ENCODE peak calls at places on chromosomes 7 and 10, in seven cellular contexts. K is fibroblast of lung, N is HCT116, I is upper lobe of right lung, B is tibial artery, U is psoas muscle, V is adrenal gland. R is an unnamed sample. For H3K4me1, the result is how much of the 10 kb centered on the place peaks cover.

GRCh38 chr7:74070619-74070920 is 13.0 kb upstream of the LIMK1 start:
- DNase-seq in K (no peak), N (no peak), I (peak), B (no peak), U (no peak), V (no peak), R (no peak)

GRCh38 chr7:140640727-140641531 is at the start of gene DENND2A:
- DNase-seq in K (peak), N (no peak), I (peak), B (peak), U (peak), V (peak), R (peak)

GRCh38 chr7:131072505-131073091 is 255.1 kb upstream of the MKLN1 start:
- DNase-seq in K (peak), N (no peak), I (no peak), B (no peak), U (no peak), V (no peak), R (no peak)

GRCh38 chr10:86979977-86980448 is 11.7 kb downstream of the ADIRF start:
- DNase-seq in K (no peak), N (no peak), I (no peak), B (no peak), U (peak), V (peak), R (peak)

GRCh38 chr7:17046666-17047065 is 164.9 kb upstream of the AGR3 start:
- DNase-seq in K (no peak), N (no peak), I (no peak), B (peak), U (no peak), V (no peak), R (no peak)

GRCh38 chr7:139598642-139599041 is 75.2 kb downstream of the CLEC2L start:
- DNase-seq in K (no peak), N (no peak), I (no peak), B (no peak), U (no peak), V (no peak), R (no peak)

GRCh38 chr10:88879754-88880286 is at the start of gene STAMBPL1:
- DNase-seq in K (no peak), N (no peak), I (no peak), B (no peak), U (peak), V (peak), R (no peak)

GRCh38 chr7:157010588-157011332 is at the start of gene MNX1:
- DNase-seq in K (peak), N (peak), I (peak), B (no peak), U (peak), V (no peak), R (peak)

GRCh38 chr7:128937647-128938523 is at the start of gene IRF5:
- DNase-seq in K (no peak), N (peak), I (peak), B (no peak), U (no peak), V (peak), R (peak)

GRCh38 chr10:102384606-102385429 is 10.7 kb upstream of the NFKB2 start:
- DNase-seq in K (no peak), N (no peak), I (no peak), B (peak), U (no peak), V (no peak), R (no peak)

GRCh38 chr7:156606618-156607331 is 33.8 kb upstream of the RNF32 start:
- DNase-seq in K (no peak), N (no peak), I (no peak), B (no peak), U (no peak), V (no peak), R (no peak)

GRCh38 chr7:143323650-143324049 is 7.7 kb downstream of the CLCN1 start:
- DNase-seq in K (no peak), N (no peak), I (no peak), B (no peak), U (no peak), V (no peak), R (no peak)

GRCh38 chr7:69276011-69276729 is 322.1 kb upstream of the AUTS2 start:
- DNase-seq in K (peak), N (no peak), I (no peak), B (no peak), U (no peak), V (no peak), R (no peak)

GRCh38 chr10:88120599-88121333 is 257.3 kb downstream of the PTEN start:
- DNase-seq in K (no peak), N (no peak), I (no peak), B (no peak), U (no peak), V (no peak), R (no peak)

GRCh38 chr7:36949711-36950600 is 225.7 kb upstream of the AOAH start:
- DNase-seq in K (no peak), N (no peak), I (no peak), B (peak), U (no peak), V (peak), R (no peak)

GRCh38 chr7:81366546-81366945 is 403.3 kb downstream of the HGF start:
- DNase-seq in K (peak), N (no peak), I (no peak), B (no peak), U (no peak), V (no peak), R (no peak)

GRCh38 chr10:124568339-124568738 is 106.7 kb downstream of the LHPP start:
- DNase-seq in K (no peak), N (no peak), I (peak), B (no peak), U (no peak), V (no peak), R (no peak)

GRCh38 chr7:148697256-148697841 is 1.4 kb upstream of the CUL1 start:
- DNase-seq in K (peak), N (no peak), I (no peak), B (peak), U (peak), V (peak), R (peak)

GRCh38 chr10:69360485-69361302 is 56.0 kb downstream of the TACR2 start:
- DNase-seq in K (peak), N (no peak), I (peak), B (peak), U (peak), V (no peak), R (peak)

GRCh38 chr7:42611529-42611928 is 300.3 kb downstream of the C7orf25 start:
- DNase-seq in K (no peak), N (no peak), I (no peak), B (no peak), U (no peak), V (no peak), R (no peak)

GRCh38 chr7:117564627-117565026 is 84.8 kb downstream of the CFTR start:
- DNase-seq in K (no peak), N (no peak), I (no peak), B (no peak), U (no peak), V (no peak), R (no peak)

GRCh38 chr7:81284576-81284975 is 365.7 kb upstream of the SEMA3C start:
- DNase-seq in K (peak), N (peak), I (no peak), B (no peak), U (no peak), V (no peak), R (no peak)

GRCh38 chr7:211033-211714 is 18.8 kb downstream of the FAM20C start:
- DNase-seq in K (no peak), N (no peak), I (no peak), B (no peak), U (no peak), V (no peak), R (no peak)

GRCh38 chr7:127897704-127898454 is 133.4 kb downstream of the LRRC4 start:
- DNase-seq in K (peak), N (no peak), I (no peak), B (no peak), U (no peak), V (no peak), R (no peak)

GRCh38 chr7:103445228-103446020 is 583 bp downstream of the SLC26A5 start:
- DNase-seq in K (no peak), N (no peak), I (no peak), B (no peak), U (no peak), V (no peak), R (no peak)

GRCh38 chr7:147885906-147886305 is 704.7 kb upstream of the C7orf33 start:
- DNase-seq in K (no peak), N (no peak), I (no peak), B (no peak), U (no peak), V (no peak), R (no peak)

GRCh38 chr7:157596026-157596425 is 259.2 kb downstream of the DNAJB6 start:
- DNase-seq in K (no peak), N (no peak), I (no peak), B (no peak), U (no peak), V (no peak), R (no peak)

GRCh38 chr10:129042747-129043146 is 424.3 kb upstream of the MGMT start:
- DNase-seq in K (no peak), N (no peak), I (no peak), B (no peak), U (no peak), V (no peak), R (no peak)

GRCh38 chr7:63073736-63074135 is 924.9 kb upstream of the ZNF722 start:
- DNase-seq in K (no peak), N (no peak), I (no peak), B (no peak), U (no peak), V (no peak), R (no peak)

GRCh38 chr7:155545348-155545747 is 1.0 kb downstream of the CNPY1 start:
- DNase-seq in K (no peak), N (no peak), I (no peak), B (no peak), U (no peak), V (no peak), R (no peak)

GRCh38 chr7:102125127-102125561 is 161.5 kb upstream of the SH2B2 start:
- DNase-seq in K (peak), N (peak), I (peak), B (peak), U (peak), V (peak), R (peak)

GRCh38 chr7:29924006-29924405 is 65.6 kb downstream of the SCRN1 start:
- DNase-seq in K (no peak), N (no peak), I (no peak), B (no peak), U (no peak), V (no peak), R (no peak)
- TF ChIP-seq CTCF in K (no peak), N (no peak), I (no peak), B (no peak), U (no peak), V (no peak), R (no peak)

GRCh38 chr7:46775776-46776175 is 806.1 kb downstream of the TNS3 start:
- DNase-seq in K (no peak), N (no peak), I (no peak), B (no peak), U (no peak), V (no peak), R (no peak)

GRCh38 chr7:46776790-46777189 is 805.1 kb downstream of the TNS3 start:
- DNase-seq in K (peak), N (no peak), I (no peak), B (no peak), U (no peak), V (no peak), R (no peak)

GRCh38 chr7:46774515-46774914 is 807.4 kb downstream of the TNS3 start:
- DNase-seq in K (no peak), N (no peak), I (no peak), B (no peak), U (peak), V (no peak), R (peak)

GRCh38 chr7:46775020-46775419 is 806.9 kb downstream of the TNS3 start:
- DNase-seq in K (no peak), N (no peak), I (no peak), B (no peak), U (no peak), V (no peak), R (no peak)

GRCh38 chr7:46772740-46773139 is 809.2 kb downstream of the TNS3 start:
- DNase-seq in K (no peak), N (no peak), I (no peak), B (no peak), U (no peak), V (no peak), R (no peak)
- H3K4me3 ChIP-seq in K (no peak), N (no peak), I (no peak), B (no peak), U (no peak), V (no peak), R (no peak)

GRCh38 chr7:151018421-151019129 is 5.7 kb downstream of the ATG9B start:
- DNase-seq in K (peak), N (no peak), I (no peak), B (no peak), U (no peak), V (no peak), R (no peak)

GRCh38 chr7:151016942-151017341 is 7.4 kb downstream of the ATG9B start:
- DNase-seq in K (no peak), N (no peak), I (no peak), B (no peak), U (no peak), V (no peak), R (no peak)

GRCh38 chr7:151019130-151019447 is 5.2 kb downstream of the ATG9B start:
- DNase-seq in K (no peak), N (no peak), I (no peak), B (no peak), U (no peak), V (no peak), R (no peak)

GRCh38 chr7:151017370-151017952 is 6.8 kb downstream of the ATG9B start:
- DNase-seq in K (no peak), N (no peak), I (no peak), B (no peak), U (no peak), V (no peak), R (no peak)

GRCh38 chr7:151017953-151018420 is 6.3 kb downstream of the ATG9B start:
- DNase-seq in K (peak), N (no peak), I (peak), B (peak), U (peak), V (peak), R (peak)
- H3K4me1 ChIP-seq in K (under half), N (under half), I (under half), B (under half), U (under half), V (under half), R (under half)

DNA sequence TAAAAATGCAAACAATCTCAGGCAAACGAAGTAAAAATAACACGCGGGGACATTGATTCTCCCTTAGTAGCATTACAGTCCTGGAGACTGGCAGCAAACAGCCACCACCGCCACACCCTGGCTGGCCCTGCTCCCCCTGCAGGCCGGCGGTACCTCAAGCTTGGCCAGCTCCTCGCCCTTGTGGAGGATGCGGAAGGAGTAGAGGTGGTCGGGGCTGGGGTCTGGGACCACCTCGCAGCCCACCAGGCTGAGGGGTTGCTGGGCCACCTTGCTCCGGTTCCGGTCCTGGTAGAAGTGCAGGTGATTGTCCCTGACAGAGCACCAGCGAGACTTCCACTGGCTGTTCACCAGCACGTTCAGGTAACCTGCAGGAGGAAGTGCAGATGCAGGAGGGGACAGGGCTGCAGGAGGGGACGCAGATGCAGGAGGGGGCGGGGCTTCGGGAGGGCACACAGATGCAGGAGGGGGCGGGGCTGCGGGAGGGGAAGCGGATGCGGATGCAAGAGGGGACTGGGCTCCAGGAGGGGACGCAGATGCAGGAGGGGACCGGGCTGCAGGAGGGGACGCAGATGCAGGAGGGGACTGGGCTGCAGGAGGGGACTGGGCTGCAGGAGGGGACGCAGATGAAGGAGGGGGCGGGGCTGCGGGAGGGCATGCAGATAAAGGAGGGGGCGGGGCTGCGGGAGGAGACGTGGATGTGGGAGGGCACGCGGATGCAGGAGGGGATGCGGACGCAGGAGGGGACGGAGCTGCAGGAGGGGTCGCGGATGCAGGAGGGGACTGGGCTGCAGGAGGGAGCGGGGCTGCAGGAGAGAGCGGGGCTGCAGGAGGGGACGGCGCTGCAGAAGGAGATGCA is 65.7 kb downstream of the VWA2 start:
- DNase-seq in K (no peak), N (no peak), I (peak), B (no peak), U (no peak), V (peak), R (peak)
- TF ChIP-seq CTCF in K (peak), N (peak), I (peak), B (no peak), U (peak), V (no peak), R (peak)

GRCh38 chr10:61869772-61870520 is 31.6 kb upstream of the ARID5B start:
- DNase-seq in K (peak), N (no peak), I (no peak), B (no peak), U (no peak), V (no peak), R (no peak)

GRCh38 chr10:61871487-61871886 is 30.0 kb upstream of the ARID5B start:
- DNase-seq in K (no peak), N (no peak), I (no peak), B (no peak), U (no peak), V (no peak), R (no peak)

GRCh38 chr10:61866700-61867368 is 34.7 kb upstream of the ARID5B start:
- DNase-seq in K (no peak), N (no peak), I (no peak), B (no peak), U (no peak), V (no peak), R (no peak)

GRCh38 chr10:61870521-61870895 is 31.0 kb upstream of the ARID5B start:
- DNase-seq in K (no peak), N (no peak), I (no peak), B (no peak), U (no peak), V (no peak), R (no peak)

GRCh38 chr10:61869276-61869675 is 32.2 kb upstream of the ARID5B start:
- DNase-seq in K (no peak), N (no peak), I (no peak), B (no peak), U (no peak), V (no peak), R (no peak)
- H3K4me3 ChIP-seq in K (peak), N (no peak), I (no peak), B (no peak), U (peak), V (no peak), R (no peak)

GRCh38 chr7:95411036-95411435 is 14.9 kb upstream of the PON3 start:
- DNase-seq in K (peak), N (no peak), I (no peak), B (no peak), U (no peak), V (no peak), R (no peak)
- H3K4me1 ChIP-seq in K (under half), N (under half), I (under half), B (under half), U (under half), V (under half), R (under half)

R was measured in left ventricle myocardium inferior.